ENCODE peak calls at places on chromosomes 4 and X, in nine cellular contexts. B is hepatocyte, G is H9, K is mammary epithelial cell, Z is keratinocyte, E is PC-3, C is HepG2, M is fibroblast of lung, N is A549. Y is an unnamed sample.
A peak's percentile ranks its signal among the peaks of the same experiment; 100 is the strongest.

GRCh38 chr4:70844180-70844579 is 4.5 kb upstream of the GRSF1 start:
- DNase-seq in E (no peak), K (no peak), M (no peak), B (no peak), C (no peak), N (no peak), Z (no peak), G (no peak), Y (no peak)

GRCh38 chrX:49206543-49206942 is 6.5 kb upstream of the SYP start:
- DNase-seq in M (no peak), K (no peak), Z (no peak), E (no peak), B (no peak), C (no peak), N (no peak), G (no peak), Y (no peak)

GRCh38 chrX:103073442-103073841 is 9.5 kb upstream of the BEX1 start:
- DNase-seq in M (peak; percentile 13), K (no peak), C (no peak), G (no peak), Z (no peak), B (no peak), N (no peak), E (no peak), Y (no peak)

GRCh38 chrX:101659601-101660063 is at the start of gene ARMCX2:
- DNase-seq in B (peak; percentile 73), G (peak; percentile 62), N (no peak), C (no peak), Z (no peak), M (peak; percentile 74), E (no peak), K (no peak), Y (no peak)

GRCh38 chr4:30555778-30556177 is 164.4 kb upstream of the PCDH7 start:
- DNase-seq in E (no peak), B (no peak), G (no peak), N (no peak), K (no peak), Z (no peak), C (no peak), M (no peak), Y (no peak)

GRCh38 chrX:100648601-100649417 is 4.8 kb downstream of the SRPX2 start:
- DNase-seq in G (no peak), B (peak; percentile 47), E (peak; percentile 57), N (no peak), K (no peak), C (peak; percentile 60), Z (no peak), M (peak; percentile 74), Y (no peak)

GRCh38 chr4:5524451-5524850 is 183.9 kb downstream of the EVC2 start:
- DNase-seq in M (peak; percentile 15), G (no peak), B (no peak), Z (no peak), E (no peak), N (no peak), C (no peak), K (peak; percentile 11), Y (no peak)

GRCh38 chrX:140431521-140431920 is 73.3 kb downstream of the SOX3 start:
- DNase-seq in E (peak; percentile 41), Z (no peak), K (peak; percentile 2), M (peak; percentile 74), N (no peak), G (no peak), C (no peak), B (no peak), Y (no peak)

DNA sequence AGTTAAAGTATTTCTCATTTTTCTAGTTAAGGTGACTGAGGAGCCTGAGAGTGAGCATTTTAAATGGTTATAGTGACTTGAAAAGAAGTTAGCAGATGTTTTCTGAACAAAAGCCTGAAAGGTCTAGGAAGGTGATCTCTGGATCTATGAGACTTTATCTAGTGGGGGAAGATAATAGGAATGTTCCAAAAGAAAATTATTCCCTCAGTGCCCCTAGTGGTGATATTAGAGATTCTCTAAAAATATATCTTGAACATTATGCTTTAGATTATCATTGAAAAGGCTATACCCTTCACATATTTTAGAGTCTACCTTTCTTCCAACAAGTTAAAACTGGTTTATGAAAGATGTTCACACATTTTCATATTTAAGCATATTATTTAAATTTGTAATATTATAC is 69.0 kb upstream of the SPANXN1 start:
- DNase-seq in B (no peak), E (peak; percentile 33), N (peak; percentile 0), C (no peak), Z (no peak), G (no peak), M (no peak), K (no peak), Y (no peak)
- TF ChIP-seq CTCF in B (peak; percentile 18), E (peak; percentile 51), N (no peak), C (no peak), Z (no peak), G (peak; percentile 52), M (no peak), K (no peak), Y (peak; percentile 59)

GRCh38 chr4:146095867-146096266 is 79.7 kb upstream of the LSM6 start:
- DNase-seq in E (no peak), K (no peak), B (peak; percentile 31), Z (no peak), N (no peak), M (no peak), G (no peak), C (no peak), Y (no peak)
- H3K4me2 ChIP-seq in E (no peak overlapping the region), K (no peak overlapping the region), B (no peak overlapping the region), Z (no peak overlapping the region), N (no peak overlapping the region), M (no peak overlapping the region), G (no peak overlapping the region), C (no peak overlapping the region), Y (no peak overlapping the region)

GRCh38 chrX:1341531-1342179 is 5.1 kb downstream of the IL3RA start:
- DNase-seq in E (no peak), G (no peak), K (no peak), M (no peak), Z (no peak), C (no peak), N (no peak), B (no peak), Y (no peak)

GRCh38 chrX:1330605-1331004 is 6.0 kb upstream of the IL3RA start:
- DNase-seq in G (no peak), B (no peak), K (no peak), Z (no peak), C (no peak), N (no peak), M (no peak), E (no peak), Y (peak; percentile 63)

GRCh38 chrX:1334854-1335253 is 1.7 kb upstream of the IL3RA start:
- DNase-seq in C (peak; percentile 23), E (no peak), G (no peak), B (no peak), M (no peak), Z (no peak), N (no peak), K (no peak), Y (no peak)

DNA sequence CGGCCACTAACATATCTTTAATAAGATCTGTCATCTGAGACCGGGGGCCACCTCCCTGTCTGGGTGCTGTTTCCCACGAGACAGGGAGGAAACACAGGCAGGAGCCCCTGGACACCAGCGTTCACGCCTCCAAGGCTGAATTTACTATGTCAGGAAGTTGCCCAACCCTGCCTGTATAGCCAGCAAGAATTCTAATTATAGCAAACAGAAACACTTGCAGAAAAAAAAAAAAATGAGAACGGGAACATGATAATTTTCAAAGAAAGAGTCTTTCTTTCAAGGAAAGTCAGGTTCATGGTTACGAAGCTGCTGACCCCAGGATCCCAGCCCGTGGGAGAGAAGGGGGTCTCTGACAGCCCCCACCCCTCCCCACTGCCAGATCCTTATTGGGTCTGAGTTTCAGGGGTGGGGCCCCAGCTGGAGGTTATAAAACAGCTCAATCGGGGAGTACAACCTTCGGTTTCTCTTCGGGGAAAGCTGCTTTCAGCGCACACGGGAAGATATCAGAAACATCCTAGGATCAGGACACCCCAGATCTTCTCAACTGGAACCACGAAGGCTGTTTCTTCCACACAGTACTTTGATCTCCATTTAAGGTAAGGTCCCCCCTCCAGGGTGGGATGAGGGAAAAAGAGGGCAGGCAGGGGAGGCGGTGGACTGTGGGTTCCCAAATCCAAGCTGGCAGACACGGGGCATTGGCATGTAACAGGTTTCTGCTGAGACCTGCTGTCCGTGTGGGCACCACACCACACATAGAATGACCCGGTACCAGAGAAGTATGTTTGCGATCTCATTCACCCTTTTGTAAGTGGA is at the start of gene IL3RA:
- DNase-seq in B (peak; percentile 45), G (no peak), Z (no peak), E (no peak), N (no peak), K (no peak), C (no peak), M (no peak), Y (no peak)
- TF ChIP-seq CTCF in B (no peak), G (no peak), Z (no peak), E (no peak), N (no peak), K (no peak), C (no peak), M (no peak), Y (no peak)

DNA sequence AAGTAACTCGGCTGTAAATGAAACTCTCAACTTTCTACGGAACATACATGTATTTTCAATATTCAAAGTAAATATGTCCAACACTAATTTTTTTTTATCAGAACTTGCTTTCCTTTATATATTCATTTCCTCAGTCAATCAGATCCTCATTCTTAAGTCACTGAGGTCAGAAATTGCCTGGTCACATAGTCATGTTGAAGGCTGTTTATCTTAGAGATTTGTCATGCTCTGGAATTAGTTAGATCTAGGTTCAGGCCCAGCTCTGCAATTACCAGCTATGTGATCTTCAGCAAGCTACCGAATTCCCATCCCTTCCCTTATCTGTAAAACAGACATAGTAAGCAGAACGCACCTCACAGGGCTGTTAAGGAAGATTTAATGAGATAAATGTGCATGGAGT is 228.8 kb downstream of the SPCS3 start:
- DNase-seq in B (no peak), C (no peak), K (peak; percentile 34), M (peak; percentile 85), Z (no peak), E (peak; percentile 73), G (no peak), N (no peak), Y (no peak)
- H3K4me2 ChIP-seq in B (no peak overlapping the region), C (no peak overlapping the region), K (no peak overlapping the region), M (peak overlapping the region; percentile 4), Z (no peak overlapping the region), E (peak overlapping the region; percentile 64), G (no peak overlapping the region), N (peak overlapping the region; percentile 46), Y (no peak overlapping the region)

GRCh38 chr4:128480945-128481344 is 193.3 kb upstream of the PGRMC2 start:
- DNase-seq in C (no peak), M (no peak), Z (no peak), G (no peak), N (no peak), E (no peak), B (no peak), K (no peak), Y (no peak)
- TF ChIP-seq CTCF in C (no peak), M (no peak), Z (no peak), G (no peak), N (no peak), E (no peak), B (no peak), K (no peak), Y (no peak)

GRCh38 chr4:87045659-87046058 is 110.8 kb downstream of the AFF1 start:
- DNase-seq in C (no peak), G (no peak), E (no peak), N (no peak), B (no peak), Z (no peak), M (no peak), K (no peak), Y (no peak)
- H3K4me2 ChIP-seq in C (no peak overlapping the region), G (no peak overlapping the region), E (no peak overlapping the region), N (no peak overlapping the region), B (peak overlapping the region; percentile 0), Z (no peak overlapping the region), M (peak overlapping the region; percentile 90), K (no peak overlapping the region), Y (no peak overlapping the region)

GRCh38 chr4:15964159-15964558 is 1.2 kb upstream of the FGFBP2 start:
- DNase-seq in B (no peak), Z (no peak), N (no peak), K (no peak), E (peak; percentile 25), C (no peak), M (no peak), G (peak; percentile 64), Y (peak; percentile 12)
- TF ChIP-seq CTCF in B (no peak), Z (peak; percentile 48), N (peak; percentile 5), K (no peak), E (peak; percentile 29), C (peak; percentile 28), M (no peak), G (peak; percentile 48), Y (peak; percentile 28)